ENCODE peak calls at places on chromosomes 1 and 21, in seven cellular contexts. One of them, this sample, is unnamed.

GRCh38 chr1:155761746-155762400 is 73.0 kb downstream of the DAP3 start:
- DNase-seq in caudate nucleus: no peak
- DNase-seq in effector CD4-positive, alpha-beta T cell: no peak
- DNase-seq in BE2C: no peak
- DNase-seq in cerebellar cortex: no peak
- DNase-seq in fibroblast of the conjunctiva: no peak
- DNase-seq in kidney glomerular epithelial cell: no peak
- DNase-seq in this sample: no peak

GRCh38 chr1:185232874-185233273 is 75.9 kb downstream of the SWT1 start:
- DNase-seq in caudate nucleus: no peak
- DNase-seq in effector CD4-positive, alpha-beta T cell: no peak
- DNase-seq in BE2C: no peak
- DNase-seq in cerebellar cortex: no peak
- DNase-seq in fibroblast of the conjunctiva: no peak
- DNase-seq in kidney glomerular epithelial cell: no peak
- DNase-seq in this sample: no peak

GRCh38 chr1:156368889-156369684 is at the start of gene RHBG:
- DNase-seq in caudate nucleus: no peak
- DNase-seq in effector CD4-positive, alpha-beta T cell: no peak
- DNase-seq in BE2C: no peak
- DNase-seq in cerebellar cortex: peak
- DNase-seq in fibroblast of the conjunctiva: no peak
- DNase-seq in kidney glomerular epithelial cell: peak
- DNase-seq in this sample: no peak

GRCh38 chr21:46459024-46459355 is 299 bp downstream of the DIP2A start:
- DNase-seq in caudate nucleus: no peak
- DNase-seq in effector CD4-positive, alpha-beta T cell: no peak
- DNase-seq in BE2C: no peak
- DNase-seq in cerebellar cortex: no peak
- DNase-seq in fibroblast of the conjunctiva: no peak
- DNase-seq in kidney glomerular epithelial cell: no peak
- DNase-seq in this sample: no peak

GRCh38 chr1:178266619-178267066 is 172.7 kb downstream of the RASAL2 start:
- DNase-seq in caudate nucleus: no peak
- DNase-seq in effector CD4-positive, alpha-beta T cell: no peak
- DNase-seq in BE2C: no peak
- DNase-seq in cerebellar cortex: no peak
- DNase-seq in fibroblast of the conjunctiva: no peak
- DNase-seq in kidney glomerular epithelial cell: no peak
- DNase-seq in this sample: no peak

GRCh38 chr1:189431437-189431836 is 1046.2 kb downstream of the BRINP3 start:
- DNase-seq in caudate nucleus: no peak
- DNase-seq in effector CD4-positive, alpha-beta T cell: no peak
- DNase-seq in BE2C: no peak
- DNase-seq in cerebellar cortex: no peak
- DNase-seq in fibroblast of the conjunctiva: no peak
- DNase-seq in kidney glomerular epithelial cell: no peak
- DNase-seq in this sample: no peak

GRCh38 chr1:219066631-219067349 is 106.9 kb upstream of the LYPLAL1 start:
- DNase-seq in caudate nucleus: no peak
- DNase-seq in effector CD4-positive, alpha-beta T cell: no peak
- DNase-seq in BE2C: no peak
- DNase-seq in cerebellar cortex: no peak
- DNase-seq in fibroblast of the conjunctiva: peak
- DNase-seq in kidney glomerular epithelial cell: peak
- DNase-seq in this sample: peak

GRCh38 chr1:211331011-211331709 is 4.5 kb downstream of the TRAF5 start:
- DNase-seq in caudate nucleus: no peak
- DNase-seq in effector CD4-positive, alpha-beta T cell: no peak
- DNase-seq in BE2C: no peak
- DNase-seq in cerebellar cortex: no peak
- DNase-seq in fibroblast of the conjunctiva: no peak
- DNase-seq in kidney glomerular epithelial cell: no peak
- DNase-seq in this sample: peak